ENCODE peak calls at places on chromosomes 6 and 20, in four cellular contexts. One of them, this sample, is unnamed.

GRCh38 chr6:149862901-149863595 is 1.1 kb downstream of the LRP11 start:
- DNase-seq in OCI-LY7: peak
- DNase-seq in GM20000: peak
- DNase-seq in fibroblast of pulmonary artery: peak
- DNase-seq in this sample: peak

GRCh38 chr6:18323935-18324707 is 59.8 kb upstream of the DEK start:
- DNase-seq in OCI-LY7: peak
- DNase-seq in GM20000: peak
- DNase-seq in fibroblast of pulmonary artery: peak
- DNase-seq in this sample: peak

GRCh38 chr6:6057442-6058053 is 50.8 kb upstream of the NRN1 start:
- DNase-seq in OCI-LY7: peak
- DNase-seq in GM20000: peak
- DNase-seq in fibroblast of pulmonary artery: peak
- DNase-seq in this sample: peak

GRCh38 chr6:4903751-4904370 is 100.0 kb downstream of the RPP40 start:
- DNase-seq in OCI-LY7: no peak
- DNase-seq in GM20000: no peak
- DNase-seq in fibroblast of pulmonary artery: no peak
- DNase-seq in this sample: no peak

GRCh38 chr20:53146201-53146891 is 174.2 kb downstream of the TSHZ2 start:
- DNase-seq in OCI-LY7: no peak
- DNase-seq in GM20000: no peak
- DNase-seq in fibroblast of pulmonary artery: no peak
- DNase-seq in this sample: no peak

GRCh38 chr20:13665709-13666108 is 27.0 kb upstream of the TASP1 start:
- DNase-seq in OCI-LY7: no peak
- DNase-seq in GM20000: no peak
- DNase-seq in fibroblast of pulmonary artery: no peak
- DNase-seq in this sample: no peak

GRCh38 chr6:30060634-30060981 is 457 bp upstream of the POLR1H start:
- DNase-seq in OCI-LY7: peak
- DNase-seq in GM20000: peak
- DNase-seq in fibroblast of pulmonary artery: peak
- DNase-seq in this sample: peak

GRCh38 chr6:21845018-21845417 is 251.5 kb downstream of the SOX4 start:
- DNase-seq in OCI-LY7: no peak
- DNase-seq in GM20000: no peak
- DNase-seq in fibroblast of pulmonary artery: peak
- DNase-seq in this sample: no peak

GRCh38 chr6:101716387-101716786 is 322.9 kb downstream of the GRIK2 start:
- DNase-seq in OCI-LY7: no peak
- DNase-seq in GM20000: no peak
- DNase-seq in fibroblast of pulmonary artery: no peak
- DNase-seq in this sample: no peak

GRCh38 chr6:136092897-136093296 is 157.2 kb downstream of the MTFR2 start:
- DNase-seq in OCI-LY7: no peak
- DNase-seq in GM20000: no peak
- DNase-seq in fibroblast of pulmonary artery: no peak
- DNase-seq in this sample: no peak

GRCh38 chr20:21396921-21397340 is 395 bp downstream of the NKX2-4 start:
- DNase-seq in OCI-LY7: no peak
- DNase-seq in GM20000: peak
- DNase-seq in fibroblast of pulmonary artery: no peak
- DNase-seq in this sample: no peak

GRCh38 chr6:38110407-38111025 is 291.0 kb downstream of the ZFAND3 start:
- DNase-seq in OCI-LY7: no peak
- DNase-seq in GM20000: no peak
- DNase-seq in fibroblast of pulmonary artery: peak
- DNase-seq in this sample: no peak

GRCh38 chr6:5051394-5051793 is 33.7 kb upstream of the PPP1R3G start:
- DNase-seq in OCI-LY7: no peak
- DNase-seq in GM20000: no peak
- DNase-seq in fibroblast of pulmonary artery: no peak
- DNase-seq in this sample: no peak